ENCODE peak calls at places on chromosomes 11 and 22, in ten cellular contexts. C, Z, F, U, E, L, M, R, J and V are unnamed samples.

GRCh38 chr11:2131371-2132228 is 7.6 kb downstream of the IGF2 start:
- DNase-seq in F (no peak), Z (no peak), L (no peak), R (no peak), M (no peak), J (no peak), E (no peak), C (no peak), U (no peak), V (no peak)

GRCh38 chr11:105177658-105178057 is 38.1 kb upstream of the CARD18 start:
- DNase-seq in E (peak), Z (no peak), R (peak), M (peak), U (peak), L (no peak), J (peak), C (no peak), F (no peak), V (no peak)

GRCh38 chr11:64069401-64070300 is 33.9 kb downstream of the FLRT1 start:
- DNase-seq in J (no peak), M (no peak), L (no peak), C (no peak), F (no peak), R (no peak), E (no peak), U (no peak), Z (no peak), V (no peak)

GRCh38 chr11:26948881-26949280 is 45.0 kb upstream of the FIBIN start:
- DNase-seq in E (no peak), F (no peak), Z (no peak), L (no peak), J (no peak), R (no peak), U (peak), C (no peak), M (no peak), V (no peak)

GRCh38 chr11:122754553-122755322 is 83.6 kb upstream of the CRTAM start:
- DNase-seq in E (no peak), L (no peak), R (no peak), Z (no peak), J (peak), F (peak), M (no peak), C (no peak), U (peak), V (no peak)

GRCh38 chr11:96567193-96567592 is 177.4 kb downstream of the JRKL start:
- DNase-seq in C (no peak), F (no peak), U (no peak), R (no peak), E (peak), Z (no peak), J (peak), M (peak), L (no peak), V (no peak)

GRCh38 chr22:31019276-31019930 is 50.3 kb downstream of the TUG1 start:
- DNase-seq in J (no peak), C (no peak), U (no peak), F (no peak), M (no peak), E (no peak), L (no peak), Z (no peak), R (no peak), V (no peak)

GRCh38 chr11:133957926-133958325 is 1.2 kb upstream of the IGSF9B start:
- DNase-seq in M (no peak), E (no peak), F (no peak), R (no peak), U (peak), Z (no peak), C (no peak), J (peak), L (no peak), V (no peak)

GRCh38 chr22:37561209-37562048 is 1.1 kb downstream of the CDC42EP1 start:
- DNase-seq in C (peak), J (peak), F (peak), L (peak), U (peak), M (peak), E (peak), R (peak), Z (no peak), V (peak)

GRCh38 chr11:64148200-64148916 is 17.6 kb downstream of the MACROD1 start:
- DNase-seq in M (peak), U (peak), C (peak), R (peak), Z (no peak), L (peak), J (peak), E (peak), F (peak), V (peak)

GRCh38 chr11:111335124-111335535 is 36.8 kb downstream of the POU2AF3 start:
- DNase-seq in E (no peak), R (no peak), F (no peak), J (no peak), U (no peak), L (no peak), M (no peak), C (no peak), Z (no peak), V (no peak)

GRCh38 chr11:129747161-129747560 is 68.5 kb upstream of the TMEM45B start:
- DNase-seq in M (no peak), U (peak), E (no peak), R (no peak), F (no peak), C (no peak), L (no peak), Z (no peak), J (no peak), V (no peak)

GRCh38 chr11:121595717-121596156 is 143.0 kb upstream of the SORL1-AS1 start:
- DNase-seq in Z (no peak), R (peak), M (peak), U (peak), L (no peak), J (peak), E (peak), F (no peak), C (peak), V (no peak)

GRCh38 chr11:122137081-122137793 is 21.2 kb upstream of the BLID start:
- DNase-seq in Z (no peak), L (no peak), C (peak), J (peak), M (peak), F (no peak), U (peak), R (peak), E (peak), V (no peak)

GRCh38 chr11:78208257-78209165 is 19.8 kb downstream of the USP35 start:
- DNase-seq in J (peak), E (no peak), Z (no peak), C (no peak), M (no peak), L (no peak), F (no peak), U (peak), R (no peak), V (no peak)

GRCh38 chr11:77596626-77597025 is 6.9 kb downstream of the AQP11 start:
- DNase-seq in L (no peak), M (no peak), F (no peak), U (peak), R (peak), C (no peak), Z (no peak), E (peak), J (peak), V (no peak)

GRCh38 chr11:116386118-116386699 is 386.6 kb downstream of the BUD13 start:
- DNase-seq in L (no peak), F (no peak), R (no peak), E (no peak), M (no peak), Z (no peak), C (no peak), U (no peak), J (no peak), V (no peak)

GRCh38 chr11:124069429-124070401 is 28.6 kb upstream of the OR10G7 start:
- DNase-seq in U (peak), F (peak), Z (peak), M (peak), R (peak), L (peak), C (peak), J (peak), E (peak), V (peak)

GRCh38 chr11:103433976-103434375 is 324.8 kb downstream of the DYNC2H1 start:
- DNase-seq in U (peak), L (no peak), M (peak), E (no peak), F (no peak), R (no peak), C (no peak), Z (no peak), J (no peak), V (no peak)

GRCh38 chr22:30001459-30001858 is 78.8 kb upstream of the HORMAD2 start:
- DNase-seq in J (no peak), L (no peak), M (no peak), F (no peak), U (no peak), Z (no peak), C (no peak), R (no peak), E (no peak), V (no peak)

GRCh38 chr11:121207485-121208115 is 85.0 kb upstream of the SC5D start:
- DNase-seq in U (no peak), J (no peak), L (no peak), F (no peak), C (no peak), E (no peak), M (no peak), R (no peak), Z (peak), V (no peak)

GRCh38 chr11:68377389-68377795 is 65.0 kb downstream of the LRP5 start:
- DNase-seq in U (no peak), M (no peak), C (no peak), E (no peak), F (no peak), Z (no peak), R (no peak), J (no peak), L (no peak), V (no peak)